ENCODE peak calls at places on chromosomes 16 and 17, in five cellular contexts. C, B, O, Z and P are unnamed samples.

GRCh38 chr17:57286372-57287105 is 30.2 kb downstream of the MSI2 start:
- DNase-seq in C (no peak), B (no peak), O (no peak), Z (no peak), P (no peak)

GRCh38 chr17:80795737-80796136 is 195.9 kb upstream of the CHMP6 start:
- DNase-seq in C (no peak), B (no peak), O (peak), Z (no peak), P (peak)

GRCh38 chr17:45291170-45291805 is 25.5 kb downstream of the MAP3K14 start:
- DNase-seq in C (no peak), B (no peak), O (no peak), Z (no peak), P (no peak)

GRCh38 chr16:30813821-30814189 is 26.8 kb upstream of the ZNF629 start:
- DNase-seq in C (no peak), B (no peak), O (no peak), Z (no peak), P (no peak)

GRCh38 chr16:65285128-65286120 is 163.6 kb upstream of the CDH11 start:
- DNase-seq in C (no peak), B (no peak), O (no peak), Z (no peak), P (no peak)

GRCh38 chr16:88803264-88803987 is at the start of gene CDT1:
- DNase-seq in C (peak), B (peak), O (peak), Z (peak), P (no peak)

GRCh38 chr16:85659805-85660511 is 28.8 kb downstream of the GINS2 start:
- DNase-seq in C (peak), B (peak), O (peak), Z (peak), P (no peak)

GRCh38 chr16:23855010-23855409 is 19.2 kb downstream of the PRKCB start:
- DNase-seq in C (no peak), B (no peak), O (no peak), Z (no peak), P (no peak)

GRCh38 chr17:28519236-28519635 is 13.1 kb downstream of the FOXN1 start:
- DNase-seq in C (no peak), B (no peak), O (no peak), Z (no peak), P (no peak)

GRCh38 chr17:43641416-43641815 is 20.3 kb downstream of the MEOX1 start:
- DNase-seq in C (no peak), B (no peak), O (no peak), Z (peak), P (no peak)

GRCh38 chr17:44606658-44607057 is 49.4 kb downstream of the FZD2 start:
- DNase-seq in C (no peak), B (no peak), O (no peak), Z (no peak), P (no peak)

GRCh38 chr17:14300628-14301278 is at the start of gene HS3ST3B1:
- DNase-seq in C (peak), B (peak), O (peak), Z (peak), P (peak)

GRCh38 chr16:4283939-4284338 is 11.1 kb upstream of the TFAP4 start:
- DNase-seq in C (no peak), B (no peak), O (no peak), Z (no peak), P (no peak)

GRCh38 chr16:89044394-89045180 is 49.1 kb upstream of the ACSF3 start:
- DNase-seq in C (no peak), B (no peak), O (no peak), Z (no peak), P (no peak)

GRCh38 chr16:85370881-85371651 is 242.1 kb upstream of the GSE1 start:
- DNase-seq in C (peak), B (no peak), O (no peak), Z (no peak), P (no peak)

GRCh38 chr17:72974605-72975232 is 117.8 kb downstream of the SLC39A11 start:
- DNase-seq in C (peak), B (no peak), O (no peak), Z (no peak), P (no peak)

GRCh38 chr17:32894245-32894644 is 17.3 kb upstream of the MYO1D start:
- DNase-seq in C (no peak), B (no peak), O (no peak), Z (no peak), P (no peak)

GRCh38 chr16:8355714-8356113 is 234.6 kb downstream of the TMEM114 start:
- DNase-seq in C (no peak), B (no peak), O (no peak), Z (no peak), P (no peak)

GRCh38 chr16:79269211-79269863 is 331.2 kb downstream of the MAF start:
- DNase-seq in C (no peak), B (peak), O (no peak), Z (no peak), P (no peak)

GRCh38 chr16:59913666-59914065 is 1179.5 kb upstream of the GOT2 start:
- DNase-seq in C (no peak), B (no peak), O (no peak), Z (no peak), P (no peak)

GRCh38 chr16:68470461-68471150 is 22.3 kb upstream of the SMPD3 start:
- DNase-seq in C (no peak), B (no peak), O (peak), Z (no peak), P (no peak)

GRCh38 chr17:64262422-64263260 is at the start of gene TEX2:
- DNase-seq in C (peak), B (peak), O (peak), Z (peak), P (no peak)

GRCh38 chr16:85733839-85734170 is 17.1 kb downstream of the C16orf74 start:
- DNase-seq in C (no peak), B (no peak), O (no peak), Z (no peak), P (no peak)

GRCh38 chr16:84543931-84544776 is 39.7 kb upstream of the MEAK7 start:
- DNase-seq in C (no peak), B (no peak), O (no peak), Z (no peak), P (no peak)

GRCh38 chr16:86063696-86064405 is 164.9 kb downstream of the IRF8 start:
- DNase-seq in C (no peak), B (no peak), O (no peak), Z (no peak), P (no peak)

GRCh38 chr16:77570574-77570973 is 135.7 kb upstream of the ADAMTS18 start:
- DNase-seq in C (no peak), B (no peak), O (no peak), Z (no peak), P (no peak)

GRCh38 chr17:70767102-70767701 is 597.9 kb downstream of the KCNJ2 start:
- DNase-seq in C (peak), B (no peak), O (no peak), Z (no peak), P (no peak)

GRCh38 chr16:88478115-88478514 is 25.0 kb downstream of the ZFPM1 start:
- DNase-seq in C (no peak), B (no peak), O (no peak), Z (no peak), P (no peak)

GRCh38 chr16:86509759-86510464 is 415 bp upstream of the FOXF1 start:
- DNase-seq in C (no peak), B (no peak), O (no peak), Z (peak), P (no peak)

GRCh38 chr16:83045790-83046189 is 419.0 kb downstream of the CDH13 start:
- DNase-seq in C (no peak), B (no peak), O (no peak), Z (no peak), P (no peak)

GRCh38 chr17:49915670-49916069 is 53.3 kb upstream of the DLX4 start:
- DNase-seq in C (no peak), B (no peak), O (no peak), Z (no peak), P (no peak)